ENCODE peak calls at places on chromosomes 4 and X, in five cellular contexts. One of them, this sample, is unnamed.

GRCh38 chr4:76600447-76600846 is 165.4 kb downstream of the SHROOM3 start:
- DNase-seq in right cardiac atrium: no peak
- DNase-seq in lung: no peak
- DNase-seq in kidney epithelial cell: no peak
- DNase-seq in body of pancreas: peak
- DNase-seq in this sample: peak

GRCh38 chr4:173998471-173999144 is 284.9 kb downstream of the FBXO8 start:
- DNase-seq in right cardiac atrium: no peak
- DNase-seq in lung: no peak
- DNase-seq in kidney epithelial cell: no peak
- DNase-seq in body of pancreas: no peak
- DNase-seq in this sample: no peak

GRCh38 chr4:185717018-185717726 is 94.8 kb downstream of the SORBS2 start:
- DNase-seq in right cardiac atrium: peak
- DNase-seq in lung: no peak
- DNase-seq in kidney epithelial cell: no peak
- DNase-seq in body of pancreas: peak
- DNase-seq in this sample: no peak

GRCh38 chr4:78726575-78726974 is 49.6 kb upstream of the BMP2K start:
- DNase-seq in right cardiac atrium: no peak
- DNase-seq in lung: no peak
- DNase-seq in kidney epithelial cell: no peak
- DNase-seq in body of pancreas: no peak
- DNase-seq in this sample: no peak

GRCh38 chr4:21474195-21474594 is 474.4 kb downstream of the KCNIP4 start:
- DNase-seq in right cardiac atrium: no peak
- DNase-seq in lung: no peak
- DNase-seq in kidney epithelial cell: no peak
- DNase-seq in body of pancreas: no peak
- DNase-seq in this sample: no peak

GRCh38 chr4:185112104-185112503 is 31.0 kb upstream of the SLC25A4 start:
- DNase-seq in right cardiac atrium: peak
- DNase-seq in lung: peak
- DNase-seq in kidney epithelial cell: peak
- DNase-seq in body of pancreas: peak
- DNase-seq in this sample: no peak

GRCh38 chr4:181147421-181147951 is 1095.7 kb upstream of the TENM3 start:
- DNase-seq in right cardiac atrium: no peak
- DNase-seq in lung: no peak
- DNase-seq in kidney epithelial cell: no peak
- DNase-seq in body of pancreas: no peak
- DNase-seq in this sample: no peak

GRCh38 chrX:20061869-20062254 is 54.8 kb downstream of the MAP7D2 start:
- DNase-seq in right cardiac atrium: no peak
- DNase-seq in lung: no peak
- DNase-seq in kidney epithelial cell: peak
- DNase-seq in body of pancreas: no peak
- DNase-seq in this sample: no peak

GRCh38 chrX:11531226-11531625 is 134.5 kb downstream of the ARHGAP6 start:
- DNase-seq in right cardiac atrium: no peak
- DNase-seq in lung: no peak
- DNase-seq in kidney epithelial cell: no peak
- DNase-seq in body of pancreas: no peak
- DNase-seq in this sample: no peak

GRCh38 chr4:85610450-85610849 is 135.5 kb downstream of the ARHGAP24 start:
- DNase-seq in right cardiac atrium: no peak
- DNase-seq in lung: no peak
- DNase-seq in kidney epithelial cell: no peak
- DNase-seq in body of pancreas: no peak
- DNase-seq in this sample: no peak

GRCh38 chr4:91840359-91840758 is 463.4 kb upstream of the GRID2 start:
- DNase-seq in right cardiac atrium: no peak
- DNase-seq in lung: no peak
- DNase-seq in kidney epithelial cell: no peak
- DNase-seq in body of pancreas: no peak
- DNase-seq in this sample: peak

GRCh38 chr4:141543176-141543575 is 93.2 kb upstream of the IL15 start:
- DNase-seq in right cardiac atrium: no peak
- DNase-seq in lung: no peak
- DNase-seq in kidney epithelial cell: no peak
- DNase-seq in body of pancreas: no peak
- DNase-seq in this sample: no peak

GRCh38 chrX:132367984-132368383 is 120.9 kb downstream of the MBNL3 start:
- DNase-seq in right cardiac atrium: no peak
- DNase-seq in lung: no peak
- DNase-seq in kidney epithelial cell: no peak
- DNase-seq in body of pancreas: no peak
- DNase-seq in this sample: no peak

GRCh38 chrX:104122829-104123228 is 10.5 kb downstream of the ZCCHC18 start:
- DNase-seq in right cardiac atrium: no peak
- DNase-seq in lung: no peak
- DNase-seq in kidney epithelial cell: no peak
- DNase-seq in body of pancreas: no peak
- DNase-seq in this sample: no peak

GRCh38 chr4:186304816-186305520 is 39.0 kb downstream of the F11 start:
- DNase-seq in right cardiac atrium: no peak
- DNase-seq in lung: no peak
- DNase-seq in kidney epithelial cell: no peak
- DNase-seq in body of pancreas: no peak
- DNase-seq in this sample: no peak

GRCh38 chrX:28585767-28586166 is 1.5 kb upstream of the IL1RAPL1 start:
- DNase-seq in right cardiac atrium: no peak
- DNase-seq in lung: no peak
- DNase-seq in kidney epithelial cell: no peak
- DNase-seq in body of pancreas: no peak
- DNase-seq in this sample: no peak

GRCh38 chrX:28584025-28584424 is 3.2 kb upstream of the IL1RAPL1 start:
- DNase-seq in right cardiac atrium: no peak
- DNase-seq in lung: no peak
- DNase-seq in kidney epithelial cell: no peak
- DNase-seq in body of pancreas: no peak
- DNase-seq in this sample: no peak

GRCh38 chrX:28586291-28586690 is 955 bp upstream of the IL1RAPL1 start:
- DNase-seq in right cardiac atrium: no peak
- DNase-seq in lung: no peak
- DNase-seq in kidney epithelial cell: no peak
- DNase-seq in body of pancreas: no peak
- DNase-seq in this sample: no peak

GRCh38 chrX:28589048-28589447 is 1.8 kb downstream of the IL1RAPL1 start:
- DNase-seq in right cardiac atrium: no peak
- DNase-seq in lung: no peak
- DNase-seq in kidney epithelial cell: no peak
- DNase-seq in body of pancreas: no peak
- DNase-seq in this sample: no peak

GRCh38 chrX:28586891-28587635 is at the start of gene IL1RAPL1:
- DNase-seq in right cardiac atrium: no peak
- DNase-seq in lung: no peak
- DNase-seq in kidney epithelial cell: peak
- DNase-seq in body of pancreas: peak
- DNase-seq in this sample: peak
- H3K4me3 ChIP-seq in right cardiac atrium: peak
- H3K4me3 ChIP-seq in lung: no peak
- H3K4me3 ChIP-seq in kidney epithelial cell: peak
- H3K4me3 ChIP-seq in body of pancreas: no peak
- H3K4me3 ChIP-seq in this sample: no peak

GRCh38 chrX:37331546-37331945 is 17.6 kb upstream of the PRRG1 start:
- DNase-seq in right cardiac atrium: no peak
- DNase-seq in lung: no peak
- DNase-seq in kidney epithelial cell: no peak
- DNase-seq in body of pancreas: no peak
- DNase-seq in this sample: no peak
- H3K4me3 ChIP-seq in right cardiac atrium: no peak
- H3K4me3 ChIP-seq in lung: no peak
- H3K4me3 ChIP-seq in kidney epithelial cell: no peak
- H3K4me3 ChIP-seq in body of pancreas: no peak
- H3K4me3 ChIP-seq in this sample: no peak

DNA sequence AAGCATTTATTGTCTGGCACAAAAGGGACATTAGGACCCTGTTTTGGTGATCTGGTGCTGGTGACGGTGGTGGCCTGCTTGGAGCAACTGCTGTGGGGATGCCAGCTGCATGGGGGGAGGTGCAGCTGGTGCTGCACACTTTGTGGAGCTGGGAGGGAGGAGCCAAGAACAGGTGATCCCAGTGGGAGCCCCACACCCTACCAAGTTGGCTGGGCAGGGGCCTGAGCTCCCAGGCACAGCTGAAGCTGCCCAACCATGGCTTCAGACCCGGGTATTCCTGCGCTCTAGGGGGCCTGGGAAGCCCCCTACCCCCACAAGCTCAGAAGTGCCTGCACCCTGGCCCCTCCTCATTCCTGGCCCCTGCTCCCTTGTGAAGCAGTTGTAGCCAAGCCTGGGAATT is 1512.5 kb downstream of the TECRL start:
- DNase-seq in right cardiac atrium: no peak
- DNase-seq in lung: no peak
- DNase-seq in kidney epithelial cell: no peak
- DNase-seq in body of pancreas: no peak
- DNase-seq in this sample: no peak
- H3K4me3 ChIP-seq in right cardiac atrium: no peak
- H3K4me3 ChIP-seq in lung: no peak
- H3K4me3 ChIP-seq in kidney epithelial cell: no peak
- H3K4me3 ChIP-seq in body of pancreas: no peak
- H3K4me3 ChIP-seq in this sample: no peak

GRCh38 chrX:65859299-65859698 is 180.6 kb downstream of the VSIG4 start:
- DNase-seq in right cardiac atrium: no peak
- DNase-seq in lung: no peak
- DNase-seq in kidney epithelial cell: no peak
- DNase-seq in body of pancreas: no peak
- DNase-seq in this sample: no peak
- H3K4me3 ChIP-seq in right cardiac atrium: no peak
- H3K4me3 ChIP-seq in lung: no peak
- H3K4me3 ChIP-seq in kidney epithelial cell: no peak
- H3K4me3 ChIP-seq in body of pancreas: no peak
- H3K4me3 ChIP-seq in this sample: no peak

GRCh38 chr4:123443401-123444297 is 47.1 kb downstream of the SPRY1 start:
- DNase-seq in right cardiac atrium: no peak
- DNase-seq in lung: no peak
- DNase-seq in kidney epithelial cell: no peak
- DNase-seq in body of pancreas: no peak
- DNase-seq in this sample: peak
- H3K4me3 ChIP-seq in right cardiac atrium: peak
- H3K4me3 ChIP-seq in lung: no peak
- H3K4me3 ChIP-seq in kidney epithelial cell: no peak
- H3K4me3 ChIP-seq in body of pancreas: no peak
- H3K4me3 ChIP-seq in this sample: no peak

DNA sequence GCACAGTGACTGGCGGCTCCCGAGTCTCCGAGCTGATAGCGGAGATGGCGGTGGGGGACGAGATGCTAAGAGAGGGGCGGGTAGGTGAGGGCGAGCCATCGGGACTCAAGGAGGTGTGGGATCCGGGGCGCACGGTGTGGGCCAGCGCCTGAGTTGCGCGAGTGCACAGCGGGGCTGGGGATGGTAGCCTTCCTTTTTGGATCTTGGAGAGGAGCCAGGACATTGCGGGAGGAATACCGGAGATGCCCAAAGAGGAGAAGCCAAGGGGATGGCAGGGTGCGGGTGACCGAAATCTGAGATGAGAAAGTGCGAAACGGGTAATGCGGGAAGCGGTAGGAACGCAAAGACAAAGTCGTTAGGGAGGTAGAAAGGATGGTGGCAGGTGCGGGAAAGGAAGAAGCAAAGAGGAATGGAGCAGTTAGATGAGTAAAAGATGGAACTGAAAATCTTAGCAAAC is 438 bp upstream of the FAM184B start:
- DNase-seq in right cardiac atrium: no peak
- DNase-seq in lung: no peak
- DNase-seq in kidney epithelial cell: no peak
- DNase-seq in body of pancreas: no peak
- DNase-seq in this sample: no peak
- H3K4me3 ChIP-seq in right cardiac atrium: peak
- H3K4me3 ChIP-seq in lung: no peak
- H3K4me3 ChIP-seq in kidney epithelial cell: peak
- H3K4me3 ChIP-seq in body of pancreas: no peak
- H3K4me3 ChIP-seq in this sample: no peak

GRCh38 chr4:55123791-55124190 is 1.6 kb downstream of the KDR start:
- DNase-seq in right cardiac atrium: no peak
- DNase-seq in lung: no peak
- DNase-seq in kidney epithelial cell: no peak
- DNase-seq in body of pancreas: no peak
- DNase-seq in this sample: no peak

GRCh38 chr4:55125763-55126541 is 557 bp upstream of the KDR start:
- DNase-seq in right cardiac atrium: peak
- DNase-seq in lung: no peak
- DNase-seq in kidney epithelial cell: no peak
- DNase-seq in body of pancreas: no peak
- DNase-seq in this sample: no peak

GRCh38 chr4:55124337-55125076 is 888 bp downstream of the KDR start:
- DNase-seq in right cardiac atrium: peak
- DNase-seq in lung: no peak
- DNase-seq in kidney epithelial cell: no peak
- DNase-seq in body of pancreas: no peak
- DNase-seq in this sample: no peak

GRCh38 chr4:55127053-55127452 is 1.7 kb upstream of the KDR start:
- DNase-seq in right cardiac atrium: no peak
- DNase-seq in lung: no peak
- DNase-seq in kidney epithelial cell: no peak
- DNase-seq in body of pancreas: no peak
- DNase-seq in this sample: no peak

GRCh38 chr4:55125087-55125721 is at the start of gene KDR:
- DNase-seq in right cardiac atrium: peak
- DNase-seq in lung: peak
- DNase-seq in kidney epithelial cell: no peak
- DNase-seq in body of pancreas: peak
- DNase-seq in this sample: no peak
- H3K4me3 ChIP-seq in right cardiac atrium: peak
- H3K4me3 ChIP-seq in lung: peak
- H3K4me3 ChIP-seq in kidney epithelial cell: peak
- H3K4me3 ChIP-seq in body of pancreas: no peak
- H3K4me3 ChIP-seq in this sample: no peak

GRCh38 chrX:48695524-48695875 is 1.0 kb upstream of the SUV39H1 start:
- DNase-seq in right cardiac atrium: no peak
- DNase-seq in lung: no peak
- DNase-seq in kidney epithelial cell: no peak
- DNase-seq in body of pancreas: no peak
- DNase-seq in this sample: no peak
- H3K4me3 ChIP-seq in right cardiac atrium: peak
- H3K4me3 ChIP-seq in lung: no peak
- H3K4me3 ChIP-seq in kidney epithelial cell: peak
- H3K4me3 ChIP-seq in body of pancreas: no peak
- H3K4me3 ChIP-seq in this sample: no peak

GRCh38 chrX:57286507-57287251 is at the start of gene FAAH2:
- DNase-seq in right cardiac atrium: no peak
- DNase-seq in lung: peak
- DNase-seq in kidney epithelial cell: peak
- DNase-seq in body of pancreas: peak
- DNase-seq in this sample: peak
- H3K4me3 ChIP-seq in right cardiac atrium: peak
- H3K4me3 ChIP-seq in lung: peak
- H3K4me3 ChIP-seq in kidney epithelial cell: peak
- H3K4me3 ChIP-seq in body of pancreas: peak
- H3K4me3 ChIP-seq in this sample: peak

GRCh38 chr4:1113311-1114009 is at the start of gene RNF212:
- DNase-seq in right cardiac atrium: peak
- DNase-seq in lung: no peak
- DNase-seq in kidney epithelial cell: no peak
- DNase-seq in body of pancreas: peak
- DNase-seq in this sample: no peak
- H3K4me3 ChIP-seq in right cardiac atrium: peak
- H3K4me3 ChIP-seq in lung: peak
- H3K4me3 ChIP-seq in kidney epithelial cell: peak
- H3K4me3 ChIP-seq in body of pancreas: no peak
- H3K4me3 ChIP-seq in this sample: peak